ENCODE peak calls at places on chromosomes 5 and 9, in eight cellular contexts. K is K562, I is sigmoid colon, C is HepG2, N is stomach, U is A549, O is suprapubic skin, B is ovary. Q is an unnamed sample.

GRCh38 chr5:21680661-21681060 is 1172.5 kb downstream of the CDH12 start:
- DNase-seq in K (no peak), B (no peak), U (no peak), N (no peak), I (no peak), O (no peak), C (no peak), Q (no peak)

GRCh38 chr9:20997503-20998076 is 33.9 kb downstream of the HACD4 start:
- DNase-seq in B (no peak), U (no peak), K (no peak), C (no peak), N (no peak), O (no peak), I (no peak), Q (no peak)

GRCh38 chr5:19837536-19838179 is 150.3 kb downstream of the CDH18 start:
- DNase-seq in I (no peak), B (no peak), U (no peak), K (no peak), N (no peak), O (no peak), C (no peak), Q (no peak)

GRCh38 chr5:73591102-73591695 is 25.7 kb downstream of the UTP15 start:
- DNase-seq in C (peak; percentile 79), B (peak; percentile 27), I (no peak), N (no peak), U (peak; percentile 64), K (peak; percentile 59), O (no peak), Q (no peak)

GRCh38 chr9:71620806-71621205 is 147.5 kb downstream of the CEMIP2 start:
- DNase-seq in I (no peak), K (no peak), B (no peak), U (no peak), C (no peak), O (no peak), N (no peak), Q (no peak)

GRCh38 chr5:59020611-59021285 is 437.9 kb downstream of the RAB3C start:
- DNase-seq in I (no peak), C (no peak), N (no peak), K (no peak), U (no peak), B (no peak), O (no peak), Q (no peak)

GRCh38 chr9:94212091-94212490 is 47.0 kb upstream of the ZNF169 start:
- DNase-seq in I (no peak), C (no peak), N (no peak), K (peak; percentile 32), O (no peak), B (no peak), U (no peak), Q (no peak)

GRCh38 chr5:150068961-150069618 is 17.3 kb downstream of the CSF1R start:
- DNase-seq in C (no peak), N (no peak), U (no peak), I (peak; percentile 13), K (no peak), B (no peak), O (no peak), Q (no peak)

GRCh38 chr5:102138243-102138653 is 157.8 kb downstream of the SLCO4C1 start:
- DNase-seq in U (no peak), N (no peak), K (no peak), I (no peak), O (no peak), C (peak; percentile 94), B (no peak), Q (no peak)

GRCh38 chr5:84290161-84290560 is 94.5 kb downstream of the EDIL3 start:
- DNase-seq in I (no peak), C (no peak), N (no peak), O (no peak), B (no peak), K (no peak), U (no peak), Q (no peak)

DNA sequence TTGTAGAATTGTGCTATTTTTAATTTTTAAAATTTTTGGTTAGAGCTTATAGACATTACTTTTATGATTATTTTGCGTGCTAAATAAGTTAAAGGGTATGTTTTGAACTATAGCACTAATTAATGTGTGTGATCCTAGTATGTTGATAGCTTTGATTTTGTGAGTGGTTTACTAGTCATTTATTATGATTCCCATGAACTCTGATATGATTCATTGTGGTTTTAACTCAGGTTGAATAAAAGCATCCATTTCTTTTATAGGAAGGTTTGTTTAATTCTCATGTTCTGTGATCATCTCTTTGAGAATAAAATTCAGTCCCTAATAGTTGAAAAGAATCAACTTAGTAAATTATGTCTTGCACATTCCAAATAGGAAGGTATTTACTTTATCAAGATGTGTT is 22.5 kb downstream of the C5orf22 start:
- DNase-seq in U (no peak), K (no peak), B (no peak), N (no peak), O (no peak), C (no peak), I (no peak), Q (no peak)
- TF ChIP-seq EP300 in U (no peak), K (no peak), B (no peak), N (no peak), O (no peak), C (no peak), I (no peak), Q (no peak)

GRCh38 chr9:130922815-130923610 is 16.0 kb downstream of the FIBCD1 start:
- DNase-seq in B (no peak), I (no peak), N (no peak), O (no peak), C (no peak), K (peak; percentile 67), U (no peak), Q (no peak)

GRCh38 chr9:130923611-130924447 is 15.2 kb downstream of the FIBCD1 start:
- DNase-seq in K (peak; percentile 65), C (no peak), I (no peak), U (no peak), O (no peak), N (no peak), B (no peak), Q (no peak)

GRCh38 chr9:130924448-130924788 is 14.6 kb downstream of the FIBCD1 start:
- DNase-seq in N (no peak), K (no peak), I (no peak), O (no peak), C (no peak), U (no peak), B (no peak), Q (no peak)

GRCh38 chr9:130927338-130927737 is 11.7 kb downstream of the FIBCD1 start:
- DNase-seq in U (no peak), O (no peak), I (no peak), B (no peak), N (no peak), K (no peak), C (no peak), Q (no peak)

GRCh38 chr9:130925050-130925678 is 13.9 kb downstream of the FIBCD1 start:
- DNase-seq in B (no peak), O (no peak), N (no peak), K (peak; percentile 67), I (no peak), U (no peak), C (no peak), Q (no peak)
- H3K4me3 ChIP-seq in B (no peak overlapping the region), O (no peak overlapping the region), N (no peak overlapping the region), K (no peak overlapping the region), I (no peak overlapping the region), U (no peak overlapping the region), C (no peak overlapping the region), Q (no peak overlapping the region)

DNA sequence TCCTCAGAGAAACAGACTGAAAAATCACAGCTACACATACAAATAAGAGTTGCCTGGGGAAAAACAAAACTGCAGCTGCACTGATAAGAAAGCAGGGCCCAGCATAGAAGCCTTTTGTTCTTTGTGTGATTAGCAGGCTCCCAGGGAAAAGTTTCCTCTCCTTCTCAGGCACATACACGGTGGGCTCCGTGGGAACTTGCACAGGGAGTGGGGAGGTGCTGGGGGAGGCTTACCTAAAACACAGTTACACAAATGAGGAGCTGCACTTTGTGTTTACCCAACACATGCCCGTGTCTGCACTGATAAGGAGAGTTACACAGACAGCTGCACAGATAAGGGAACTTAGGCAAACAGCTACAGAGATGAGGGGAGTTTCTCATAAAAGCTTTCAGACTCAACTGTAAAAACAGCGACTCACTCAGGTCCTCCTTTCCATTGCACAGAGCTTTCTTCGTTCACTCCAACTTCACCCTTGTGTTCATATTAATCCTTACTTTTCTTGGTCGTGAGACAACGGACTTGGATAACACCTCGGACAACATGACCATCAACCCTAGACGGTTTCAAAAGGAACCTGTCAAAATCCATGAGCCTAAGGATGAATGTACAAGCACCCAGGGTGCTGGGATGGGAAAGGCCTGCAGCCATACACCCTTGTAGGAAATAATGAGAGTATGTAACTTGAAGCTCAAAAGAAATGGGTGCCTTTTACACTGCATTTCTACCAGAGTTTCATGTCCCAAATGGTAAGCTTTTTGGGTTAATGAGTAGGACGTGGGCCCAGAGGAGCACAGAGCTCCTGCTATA is 50.8 kb downstream of the SERINC5 start:
- DNase-seq in C (peak; percentile 95), K (peak; percentile 54), U (no peak), O (no peak), N (peak; percentile 46), B (peak; percentile 44), I (no peak), Q (no peak)
- TF ChIP-seq EP300 in C (no peak), K (peak; percentile 95), U (no peak), O (no peak), N (no peak), B (no peak), I (no peak), Q (no peak)

GRCh38 chr5:142320851-142321560 is 3.8 kb downstream of the SPRY4 start:
- DNase-seq in B (no peak), I (no peak), O (no peak), N (no peak), K (no peak), U (no peak), C (no peak), Q (no peak)

GRCh38 chr5:142323480-142324376 is 1.1 kb downstream of the SPRY4 start:
- DNase-seq in N (peak; percentile 44), O (no peak), K (no peak), U (peak; percentile 15), C (no peak), I (peak; percentile 67), B (no peak), Q (peak; percentile 21)

GRCh38 chr5:142324377-142324870 is 397 bp downstream of the SPRY4 start:
- DNase-seq in B (peak; percentile 12), O (no peak), N (no peak), C (no peak), K (peak; percentile 56), I (peak; percentile 69), U (peak; percentile 60), Q (no peak)

GRCh38 chr5:142322403-142322746 is 2.4 kb downstream of the SPRY4 start:
- DNase-seq in O (no peak), B (no peak), U (no peak), K (no peak), N (no peak), C (no peak), I (no peak), Q (no peak)

DNA sequence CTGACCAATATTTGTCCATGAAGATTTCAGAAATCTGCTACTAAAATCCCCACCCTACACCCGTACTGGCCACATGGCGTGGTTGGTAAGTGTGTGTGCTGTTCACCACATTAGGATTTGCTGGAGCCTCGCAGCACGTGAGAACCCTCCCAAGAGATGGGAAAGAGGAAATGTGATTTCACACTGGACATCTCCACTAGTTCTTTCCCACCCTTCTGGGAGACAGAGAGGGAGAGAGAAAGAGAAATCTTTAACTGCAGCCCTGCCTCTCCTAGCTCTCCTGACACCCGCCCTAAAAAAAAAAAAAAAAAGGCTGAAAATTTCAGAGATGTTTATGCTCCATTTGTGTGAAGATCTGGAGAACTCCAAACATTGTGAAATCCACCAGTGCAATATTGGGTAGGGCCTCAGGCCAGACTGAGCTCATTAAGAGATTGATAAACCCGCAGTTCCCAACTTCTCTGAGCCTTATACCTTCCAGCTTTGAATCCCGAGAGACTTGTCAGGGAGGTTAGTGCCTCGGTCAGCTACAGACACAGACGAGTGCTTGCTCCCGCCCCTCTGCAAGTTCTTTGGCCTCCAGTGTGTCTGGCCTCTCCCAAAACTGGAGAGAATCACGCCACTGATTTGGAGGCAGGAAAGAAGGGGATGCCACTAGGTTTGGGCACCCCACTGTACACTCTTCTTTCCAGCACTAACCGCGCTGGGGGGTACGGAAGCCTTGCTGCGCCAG is 1.9 kb downstream of the SPRY4 start:
- DNase-seq in K (no peak), U (no peak), N (no peak), B (no peak), I (peak; percentile 76), C (no peak), O (no peak), Q (no peak)
- H3K4me3 ChIP-seq in K (peak overlapping the region; percentile 83), U (peak overlapping the region; percentile 51), N (peak overlapping the region; percentile 67), B (peak overlapping the region; percentile 38), I (peak overlapping the region; percentile 60), C (peak overlapping the region; percentile 98), O (peak overlapping the region; percentile 65), Q (peak overlapping the region; percentile 67)

Q was measured in tibial nerve.